ENCODE peak calls at places on chromosomes 3 and 15, in nine cellular contexts. One of them, this sample, is unnamed. For H3K36me3 and H3K4me1, the result is how much of the 10 kb centered on the place peaks cover.

GRCh38 chr3:23659274-23659673 is 146.5 kb upstream of the UBE2E1 start:
- DNase-seq in uterus: no peak
- DNase-seq in body of pancreas: no peak
- DNase-seq in HCT116: no peak
- DNase-seq in ovary: no peak
- DNase-seq in gastrocnemius medialis: no peak
- DNase-seq in transverse colon: no peak
- DNase-seq in stomach: no peak
- DNase-seq in tibial nerve: no peak
- DNase-seq in this sample: no peak

GRCh38 chr15:45906230-45906629 is 271.4 kb downstream of the SQOR start:
- DNase-seq in body of pancreas: no peak
- DNase-seq in tibial nerve: no peak
- DNase-seq in ovary: no peak
- DNase-seq in stomach: no peak
- DNase-seq in transverse colon: no peak
- DNase-seq in gastrocnemius medialis: no peak
- DNase-seq in HCT116: no peak
- DNase-seq in uterus: no peak
- DNase-seq in this sample: no peak

GRCh38 chr3:188348445-188349244 is 194.7 kb downstream of the LPP start:
- DNase-seq in ovary: peak
- DNase-seq in transverse colon: peak
- DNase-seq in uterus: peak
- DNase-seq in gastrocnemius medialis: no peak
- DNase-seq in stomach: peak
- DNase-seq in body of pancreas: peak
- DNase-seq in tibial nerve: peak
- DNase-seq in HCT116: peak
- DNase-seq in this sample: peak

GRCh38 chr15:70271422-70272088 is 173.8 kb upstream of the TLE3 start:
- DNase-seq in transverse colon: peak
- DNase-seq in HCT116: peak
- DNase-seq in uterus: peak
- DNase-seq in body of pancreas: peak
- DNase-seq in stomach: no peak
- DNase-seq in tibial nerve: peak
- DNase-seq in ovary: no peak
- DNase-seq in gastrocnemius medialis: peak
- DNase-seq in this sample: no peak

GRCh38 chr3:114499986-114500385 is 206.2 kb downstream of the TIGIT start:
- DNase-seq in body of pancreas: no peak
- DNase-seq in ovary: no peak
- DNase-seq in HCT116: no peak
- DNase-seq in stomach: no peak
- DNase-seq in tibial nerve: no peak
- DNase-seq in uterus: no peak
- DNase-seq in transverse colon: no peak
- DNase-seq in gastrocnemius medialis: no peak
- DNase-seq in this sample: no peak

GRCh38 chr3:16961621-16962205 is 77.0 kb downstream of the PLCL2 start:
- DNase-seq in tibial nerve: no peak
- DNase-seq in uterus: no peak
- DNase-seq in HCT116: no peak
- DNase-seq in gastrocnemius medialis: no peak
- DNase-seq in stomach: no peak
- DNase-seq in transverse colon: no peak
- DNase-seq in body of pancreas: no peak
- DNase-seq in ovary: no peak
- DNase-seq in this sample: no peak

GRCh38 chr3:16484216-16484615 is 29.3 kb downstream of the RFTN1 start:
- DNase-seq in body of pancreas: peak
- DNase-seq in tibial nerve: peak
- DNase-seq in stomach: peak
- DNase-seq in gastrocnemius medialis: no peak
- DNase-seq in transverse colon: peak
- DNase-seq in ovary: peak
- DNase-seq in uterus: peak
- DNase-seq in HCT116: no peak
- DNase-seq in this sample: peak

GRCh38 chr15:85760049-85760448 is 34.7 kb downstream of the KLHL25 start:
- DNase-seq in body of pancreas: no peak
- DNase-seq in stomach: no peak
- DNase-seq in HCT116: no peak
- DNase-seq in gastrocnemius medialis: no peak
- DNase-seq in ovary: peak
- DNase-seq in uterus: no peak
- DNase-seq in transverse colon: no peak
- DNase-seq in tibial nerve: no peak
- DNase-seq in this sample: no peak

GRCh38 chr3:122493296-122493695 is 21.4 kb downstream of the KPNA1 start:
- DNase-seq in uterus: no peak
- DNase-seq in body of pancreas: no peak
- DNase-seq in tibial nerve: no peak
- DNase-seq in stomach: no peak
- DNase-seq in transverse colon: no peak
- DNase-seq in gastrocnemius medialis: no peak
- DNase-seq in HCT116: no peak
- DNase-seq in ovary: no peak
- DNase-seq in this sample: no peak

GRCh38 chr3:179175358-179175757 is 27.2 kb downstream of the PIK3CA start:
- DNase-seq in body of pancreas: no peak
- DNase-seq in gastrocnemius medialis: no peak
- DNase-seq in transverse colon: no peak
- DNase-seq in stomach: no peak
- DNase-seq in uterus: no peak
- DNase-seq in ovary: no peak
- DNase-seq in HCT116: no peak
- DNase-seq in tibial nerve: no peak
- DNase-seq in this sample: no peak

GRCh38 chr3:140723576-140723975 is 45.7 kb downstream of the TRIM42 start:
- DNase-seq in tibial nerve: no peak
- DNase-seq in ovary: no peak
- DNase-seq in uterus: no peak
- DNase-seq in gastrocnemius medialis: no peak
- DNase-seq in body of pancreas: no peak
- DNase-seq in stomach: no peak
- DNase-seq in HCT116: no peak
- DNase-seq in transverse colon: no peak
- DNase-seq in this sample: no peak

GRCh38 chr3:173371848-173372487 is 25.6 kb upstream of the NLGN1 start:
- DNase-seq in ovary: no peak
- DNase-seq in stomach: no peak
- DNase-seq in gastrocnemius medialis: no peak
- DNase-seq in HCT116: no peak
- DNase-seq in transverse colon: no peak
- DNase-seq in body of pancreas: peak
- DNase-seq in tibial nerve: peak
- DNase-seq in uterus: peak
- DNase-seq in this sample: no peak

GRCh38 chr15:100602822-100603393 is 519 bp downstream of the ASB7 start:
- DNase-seq in body of pancreas: peak
- DNase-seq in stomach: no peak
- DNase-seq in gastrocnemius medialis: no peak
- DNase-seq in transverse colon: peak
- DNase-seq in uterus: no peak
- DNase-seq in HCT116: no peak
- DNase-seq in ovary: no peak
- DNase-seq in tibial nerve: no peak
- DNase-seq in this sample: no peak

DNA sequence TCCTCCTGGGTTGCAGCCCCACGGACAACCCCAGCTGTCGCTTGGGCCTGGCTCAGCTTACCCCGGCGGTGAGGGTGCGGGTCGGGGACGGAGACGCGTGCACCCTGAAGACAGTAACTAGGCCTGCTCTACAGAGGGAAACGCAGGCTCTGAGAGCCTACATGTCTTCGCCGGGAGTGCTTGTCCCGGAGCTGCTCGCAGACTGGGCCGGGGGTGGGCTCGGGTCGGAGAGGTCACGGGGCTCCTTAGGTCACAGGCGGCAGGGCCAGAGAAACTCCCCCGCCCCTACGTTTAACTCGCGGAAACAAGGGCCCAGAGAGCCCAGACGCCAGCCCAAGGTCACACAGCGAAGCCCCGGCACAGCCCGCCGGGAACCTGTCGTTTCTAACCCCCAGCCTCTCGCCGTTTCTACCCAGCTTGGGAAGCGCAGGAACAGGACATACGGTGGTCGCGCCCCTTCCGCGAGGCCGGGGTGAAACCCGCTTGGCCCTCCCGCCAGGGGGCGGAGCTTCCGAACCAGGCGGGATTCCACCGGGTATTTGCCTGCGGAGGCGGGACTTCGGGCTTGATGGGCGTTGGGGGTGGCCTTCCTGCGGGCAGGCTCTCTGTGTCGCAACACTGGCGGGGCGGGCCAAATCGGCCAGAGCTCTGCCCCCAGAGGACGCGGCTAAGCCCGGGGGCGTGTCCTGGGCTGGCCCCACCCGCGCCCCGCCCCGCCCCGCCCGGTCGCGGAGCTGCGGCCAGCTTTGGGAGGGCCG is at the start of gene HDAC11:
- DNase-seq in ovary: peak
- DNase-seq in body of pancreas: peak
- DNase-seq in tibial nerve: peak
- DNase-seq in transverse colon: peak
- DNase-seq in uterus: peak
- DNase-seq in gastrocnemius medialis: peak
- DNase-seq in HCT116: peak
- DNase-seq in stomach: peak
- DNase-seq in this sample: peak
- TF ChIP-seq POLR2A in ovary: peak
- TF ChIP-seq POLR2A in body of pancreas: peak
- TF ChIP-seq POLR2A in tibial nerve: peak
- TF ChIP-seq POLR2A in transverse colon: peak
- TF ChIP-seq POLR2A in uterus: peak
- TF ChIP-seq POLR2A in gastrocnemius medialis: peak
- TF ChIP-seq POLR2A in HCT116: no peak
- TF ChIP-seq POLR2A in stomach: no peak
- TF ChIP-seq POLR2A in this sample: peak

DNA sequence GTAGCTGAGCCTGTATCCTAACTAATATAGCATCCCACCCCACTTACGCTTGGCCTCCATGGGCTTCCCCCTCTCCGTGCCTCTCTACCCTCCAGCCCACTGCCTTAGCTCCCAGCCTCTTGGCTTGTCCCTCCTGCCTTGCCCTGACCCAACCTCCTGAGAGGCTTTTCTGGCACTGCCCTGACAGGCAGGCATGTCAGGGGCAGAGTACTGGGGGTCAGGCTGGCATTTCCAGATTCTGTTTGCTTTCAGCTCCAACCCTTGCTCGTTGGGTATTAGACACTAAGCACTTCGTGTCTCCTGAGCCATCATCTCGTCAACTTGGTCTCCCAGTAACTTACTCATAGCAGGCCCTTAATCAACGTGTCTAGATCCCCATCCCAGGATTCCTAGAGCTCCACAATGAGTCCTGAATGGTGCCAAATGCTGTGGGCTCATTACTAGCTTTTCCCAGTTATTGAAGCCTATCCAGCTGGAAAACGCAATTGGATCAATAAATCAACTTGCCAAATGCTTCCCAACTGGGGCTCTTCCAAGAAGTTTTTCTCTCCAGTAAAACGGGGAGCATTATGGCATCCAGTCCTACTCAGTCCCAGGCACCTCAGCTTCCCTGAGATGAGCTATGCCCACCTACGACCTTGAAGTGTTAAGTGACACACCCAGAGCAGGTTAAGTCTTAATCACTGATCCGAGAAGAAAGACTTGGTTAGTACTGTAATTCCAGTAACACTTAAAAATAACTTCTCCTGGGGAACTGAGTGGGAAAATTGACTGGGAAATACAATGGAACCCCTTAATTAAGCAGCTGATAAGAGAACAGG is 78.5 kb upstream of the DLG1 start:
- DNase-seq in HCT116: no peak
- DNase-seq in tibial nerve: no peak
- DNase-seq in stomach: no peak
- DNase-seq in ovary: no peak
- DNase-seq in gastrocnemius medialis: no peak
- DNase-seq in uterus: no peak
- DNase-seq in body of pancreas: no peak
- DNase-seq in transverse colon: no peak
- DNase-seq in this sample: no peak
- H3K36me3 ChIP-seq in HCT116: under half
- H3K36me3 ChIP-seq in tibial nerve: under half
- H3K36me3 ChIP-seq in stomach: under half
- H3K36me3 ChIP-seq in ovary: under half
- H3K36me3 ChIP-seq in gastrocnemius medialis: under half
- H3K36me3 ChIP-seq in uterus: under half
- H3K36me3 ChIP-seq in body of pancreas: under half
- H3K36me3 ChIP-seq in transverse colon: under half
- H3K36me3 ChIP-seq in this sample: under half

GRCh38 chr15:74400915-74401757 is 32.6 kb downstream of the SEMA7A start:
- DNase-seq in HCT116: no peak
- DNase-seq in gastrocnemius medialis: no peak
- DNase-seq in ovary: no peak
- DNase-seq in transverse colon: no peak
- DNase-seq in body of pancreas: no peak
- DNase-seq in tibial nerve: no peak
- DNase-seq in stomach: no peak
- DNase-seq in uterus: no peak
- DNase-seq in this sample: no peak
- H3K4me1 ChIP-seq in HCT116: half or more
- H3K4me1 ChIP-seq in gastrocnemius medialis: under half
- H3K4me1 ChIP-seq in ovary: under half
- H3K4me1 ChIP-seq in transverse colon: under half
- H3K4me1 ChIP-seq in body of pancreas: under half
- H3K4me1 ChIP-seq in tibial nerve: under half
- H3K4me1 ChIP-seq in stomach: under half
- H3K4me1 ChIP-seq in uterus: under half
- H3K4me1 ChIP-seq in this sample: under half

DNA sequence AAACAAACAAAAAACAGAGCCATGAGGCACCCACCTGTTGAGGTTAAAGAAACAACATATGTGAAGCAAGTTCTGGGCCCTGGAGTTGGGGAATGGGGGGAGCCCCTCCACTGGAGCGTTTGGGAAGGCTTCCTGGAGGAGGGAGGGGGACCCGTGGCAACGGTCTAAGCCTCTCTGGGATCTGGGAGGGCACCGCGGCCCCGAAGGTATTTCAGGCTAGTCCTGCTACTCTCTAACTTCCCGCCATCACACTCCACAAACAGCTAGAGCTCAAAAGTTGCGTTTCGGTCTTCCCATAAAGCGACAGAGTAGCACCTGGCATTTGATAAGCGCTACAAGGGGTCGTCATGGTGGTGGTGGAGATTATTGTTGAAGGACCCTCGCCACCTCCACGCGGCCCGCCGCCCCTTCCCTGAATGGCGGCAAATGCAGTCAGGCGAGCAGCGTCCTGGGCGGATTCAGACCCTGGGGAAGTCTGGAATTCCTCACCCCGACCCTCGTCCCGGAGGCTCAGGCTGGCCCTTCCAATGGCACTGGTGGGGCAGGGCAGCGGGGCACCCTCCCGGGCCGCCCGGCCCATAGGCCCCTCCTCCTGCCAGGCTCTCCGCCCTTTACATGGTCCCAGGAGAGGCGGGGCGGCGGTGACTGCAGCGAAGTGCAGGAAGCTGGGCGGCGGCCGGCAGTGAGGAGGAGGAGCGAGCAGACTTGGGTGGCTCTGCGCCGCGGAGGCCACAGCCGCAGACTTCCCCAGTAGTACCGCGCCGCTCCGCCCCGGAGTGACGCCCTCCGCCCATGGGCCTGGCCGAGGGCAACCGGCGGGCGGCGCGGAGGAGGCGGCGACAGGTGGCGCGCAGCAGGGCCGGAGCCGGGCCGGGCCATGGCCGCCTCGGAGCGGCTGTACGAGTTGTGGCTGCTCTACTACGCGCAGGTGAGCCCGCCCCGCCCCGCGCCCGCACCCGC is at the start of gene NBEAL2:
- DNase-seq in tibial nerve: peak
- DNase-seq in stomach: peak
- DNase-seq in uterus: peak
- DNase-seq in transverse colon: peak
- DNase-seq in ovary: peak
- DNase-seq in gastrocnemius medialis: peak
- DNase-seq in HCT116: peak
- DNase-seq in body of pancreas: peak
- DNase-seq in this sample: peak
- TF ChIP-seq POLR2A in tibial nerve: no peak
- TF ChIP-seq POLR2A in stomach: no peak
- TF ChIP-seq POLR2A in uterus: peak
- TF ChIP-seq POLR2A in transverse colon: peak
- TF ChIP-seq POLR2A in ovary: peak
- TF ChIP-seq POLR2A in gastrocnemius medialis: peak
- TF ChIP-seq POLR2A in HCT116: peak
- TF ChIP-seq POLR2A in body of pancreas: peak
- TF ChIP-seq POLR2A in this sample: peak

This sample was measured in right lobe of liver.